ENCODE peak calls at places on chromosomes 12 and 14, in seven cellular contexts. M is neural progenitor cell, Y is astrocyte, N is Peyer's patch, D is left ventricle myocardium inferior, O is mammary epithelial cell, P is iPS DF 6.9. R is an unnamed sample.

GRCh38 chr12:64737539-64737938 is 21.7 kb downstream of the GNS start:
- DNase-seq in M (no peak), Y (no peak), N (no peak), D (no peak), O (peak; percentile 42), P (no peak), R (no peak)

GRCh38 chr14:91063119-91063518 is 2.7 kb upstream of the RPS6KA5 start:
- DNase-seq in M (no peak), Y (no peak), N (no peak), D (no peak), O (peak; percentile 19), P (no peak), R (no peak)

GRCh38 chr14:24840204-24840893 is 206.4 kb upstream of the GZMB start:
- DNase-seq in M (peak; percentile 18), Y (peak; percentile 24), N (no peak), D (no peak), O (no peak), P (no peak), R (no peak)

GRCh38 chr14:94974893-94975292 is 182.4 kb downstream of the DICER1 start:
- DNase-seq in M (no peak), Y (no peak), N (no peak), D (no peak), O (no peak), P (no peak), R (no peak)

GRCh38 chr12:27260746-27261145 is 16.7 kb downstream of the STK38L start:
- DNase-seq in M (no peak), Y (no peak), N (no peak), D (no peak), O (peak; percentile 29), P (no peak), R (no peak)

GRCh38 chr12:15982921-15983320 is 71.8 kb downstream of the DERA start:
- DNase-seq in M (no peak), Y (no peak), N (no peak), D (no peak), O (no peak), P (no peak), R (no peak)

GRCh38 chr14:20440882-20441281 is 4.9 kb upstream of the KLHL33 start:
- DNase-seq in M (no peak), Y (no peak), N (no peak), D (no peak), O (no peak), P (no peak), R (no peak)

GRCh38 chr12:39685854-39686608 is 66.4 kb upstream of the ABCD2 start:
- DNase-seq in M (no peak), Y (no peak), N (no peak), D (no peak), O (no peak), P (no peak), R (no peak)

GRCh38 chr12:90575995-90576394 is 379.0 kb downstream of the CCER1 start:
- DNase-seq in M (no peak), Y (no peak), N (no peak), D (peak; percentile 24), O (no peak), P (no peak), R (no peak)

GRCh38 chr12:1830981-1831930 is 10.9 kb downstream of the LRTM2 start:
- DNase-seq in M (peak; percentile 95), Y (peak; percentile 37), N (no peak), D (peak; percentile 33), O (peak; percentile 57), P (peak; percentile 80), R (peak; percentile 43)

GRCh38 chr14:67395086-67395875 is 16.7 kb downstream of the PLEK2 start:
- DNase-seq in M (no peak), Y (no peak), N (no peak), D (no peak), O (no peak), P (no peak), R (no peak)

GRCh38 chr14:34374998-34375740 is 86.9 kb downstream of the SPTSSA start:
- DNase-seq in M (no peak), Y (peak; percentile 39), N (peak; percentile 54), D (no peak), O (peak; percentile 84), P (no peak), R (peak; percentile 33)
- H3K27ac ChIP-seq in M (no peak overlapping the region), Y (no peak overlapping the region), N (peak overlapping the region; percentile 66), D (no peak overlapping the region), O (peak overlapping the region; percentile 73), P (no peak overlapping the region), R (peak overlapping the region; percentile 19)

GRCh38 chr12:78167510-78167909 is 336.8 kb downstream of the NAV3 start:
- DNase-seq in M (no peak), Y (no peak), N (no peak), D (no peak), O (no peak), P (no peak), R (no peak)
- H3K4me1 ChIP-seq in M (no peaks in the 10 kb centered on the region), Y (no peaks in the 10 kb centered on the region), N (no peaks in the 10 kb centered on the region), D (no peaks in the 10 kb centered on the region), O (no peaks in the 10 kb centered on the region), P (no peaks in the 10 kb centered on the region), R (no peaks in the 10 kb centered on the region)

DNA sequence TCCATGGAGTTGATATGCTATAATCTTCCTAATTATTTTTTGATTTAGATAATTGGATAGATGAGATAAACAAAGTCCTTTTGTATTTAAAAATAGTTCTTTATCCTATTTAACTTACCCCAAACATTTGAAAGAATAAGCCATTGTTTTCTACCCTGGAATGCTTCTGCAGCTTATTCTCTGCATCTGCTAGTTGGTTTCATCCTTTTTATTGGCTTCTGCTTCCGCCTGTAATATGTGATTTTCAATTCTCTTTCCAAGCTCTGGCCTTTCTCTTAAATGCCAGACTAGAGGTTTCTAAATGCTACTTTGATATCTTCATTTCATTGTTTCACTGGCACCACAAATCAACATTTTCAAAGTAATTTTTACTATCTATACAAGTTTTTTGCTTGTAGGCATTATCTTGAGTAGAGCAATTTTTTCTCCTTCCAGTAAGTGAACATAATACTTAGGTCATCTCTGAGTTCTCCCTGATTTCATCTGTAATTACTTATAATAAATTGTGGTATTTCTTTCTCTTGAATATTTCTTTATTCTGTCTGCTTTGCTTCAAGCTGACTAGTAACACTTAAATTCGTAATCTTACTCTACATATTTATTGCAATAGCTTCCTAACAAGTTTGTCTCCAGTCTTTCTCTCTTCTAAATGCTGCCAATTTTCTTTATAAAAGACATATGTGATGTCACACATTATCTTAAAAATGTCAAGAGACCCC is 958.4 kb downstream of the SLC6A15 start:
- DNase-seq in M (peak; percentile 2), Y (no peak), N (no peak), D (no peak), O (no peak), P (no peak), R (no peak)
- H3K27ac ChIP-seq in M (no peak overlapping the region), Y (no peak overlapping the region), N (no peak overlapping the region), D (no peak overlapping the region), O (no peak overlapping the region), P (no peak overlapping the region), R (no peak overlapping the region)

GRCh38 chr14:93012516-93013367 is 89.8 kb downstream of the CHGA start:
- DNase-seq in M (no peak), Y (no peak), N (no peak), D (no peak), O (no peak), P (no peak), R (no peak)
- H3K4me1 ChIP-seq in M (peaks cover 17% of the 10 kb centered on the region), Y (peaks cover 18% of the 10 kb centered on the region), N (peaks cover 35% of the 10 kb centered on the region), D (peaks cover 100% of the 10 kb centered on the region), O (peaks cover 29% of the 10 kb centered on the region), P (no peaks in the 10 kb centered on the region), R (peaks cover 47% of the 10 kb centered on the region)

DNA sequence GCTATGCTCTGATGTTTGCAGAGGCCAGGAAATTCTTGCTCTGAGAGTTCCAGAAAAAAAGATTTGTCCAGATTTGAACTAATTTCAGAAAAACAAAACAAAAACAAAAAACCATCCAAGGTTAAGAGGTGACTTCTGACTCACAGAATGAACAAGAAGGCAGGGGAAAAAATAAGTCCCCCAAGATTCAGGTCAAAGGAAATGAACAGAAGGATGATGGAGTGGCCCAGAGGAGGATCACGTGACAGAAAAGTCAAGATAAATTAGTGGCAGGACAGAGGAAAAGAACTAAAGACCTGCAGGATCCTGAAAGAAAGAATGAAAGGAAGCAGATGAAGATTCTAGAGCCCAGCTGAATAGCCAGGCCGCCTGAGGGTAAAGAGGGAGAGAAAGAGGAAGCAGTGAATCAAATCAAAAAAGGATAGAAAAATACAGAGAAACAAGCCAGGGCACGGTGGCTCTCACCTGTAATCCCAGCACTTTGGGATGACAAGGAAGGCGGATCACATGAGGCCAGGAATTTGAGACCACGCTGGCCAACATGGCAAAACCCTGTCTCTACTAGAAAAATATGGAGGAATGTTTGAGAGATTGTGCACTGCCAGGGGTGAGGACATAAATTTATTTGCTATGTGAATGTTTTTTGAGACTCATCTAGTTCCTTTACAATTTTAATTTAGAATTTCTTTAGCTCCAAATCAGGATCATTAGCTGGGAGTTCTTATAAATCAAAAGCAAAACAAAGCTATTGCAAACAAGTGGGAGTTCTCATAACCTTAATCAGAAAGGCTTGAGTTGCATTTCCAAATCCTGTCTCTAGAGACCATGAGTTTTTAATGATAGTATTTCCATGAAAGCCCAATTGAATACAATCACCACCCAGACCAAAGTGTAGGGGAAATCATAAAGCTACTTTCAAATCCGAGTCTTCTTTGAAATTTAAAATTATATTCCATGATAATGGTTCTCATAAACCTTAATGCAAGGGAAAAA is 217.1 kb upstream of the PLEKHG7 start:
- DNase-seq in M (no peak), Y (no peak), N (no peak), D (no peak), O (no peak), P (no peak), R (no peak)
- H3K27ac ChIP-seq in M (peak overlapping the region; percentile 73), Y (no peak overlapping the region), N (no peak overlapping the region), D (peak overlapping the region; percentile 82), O (no peak overlapping the region), P (no peak overlapping the region), R (no peak overlapping the region)

DNA sequence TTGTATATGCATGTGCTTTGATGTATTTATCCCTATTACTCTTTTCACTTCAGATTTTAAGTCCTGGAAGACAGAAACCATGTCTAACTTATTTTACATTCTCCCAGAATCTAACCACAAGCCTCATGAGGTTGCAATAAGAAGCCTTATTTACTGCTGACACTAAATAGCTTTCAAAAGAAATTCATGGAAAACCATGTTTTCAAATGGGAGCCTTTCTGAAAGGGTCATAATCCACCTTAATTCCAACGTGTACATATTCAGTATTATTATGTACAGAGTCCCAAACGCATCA is 34.4 kb downstream of the CORO1C start:
- DNase-seq in M (no peak), Y (no peak), N (no peak), D (no peak), O (no peak), P (no peak), R (no peak)
- H3K4me1 ChIP-seq in M (peaks cover 25% of the 10 kb centered on the region), Y (peaks cover 61% of the 10 kb centered on the region), N (peaks cover 9% of the 10 kb centered on the region), D (peaks cover 93% of the 10 kb centered on the region), O (peaks cover 67% of the 10 kb centered on the region), P (peaks cover 6% of the 10 kb centered on the region), R (peaks cover 50% of the 10 kb centered on the region)

DNA sequence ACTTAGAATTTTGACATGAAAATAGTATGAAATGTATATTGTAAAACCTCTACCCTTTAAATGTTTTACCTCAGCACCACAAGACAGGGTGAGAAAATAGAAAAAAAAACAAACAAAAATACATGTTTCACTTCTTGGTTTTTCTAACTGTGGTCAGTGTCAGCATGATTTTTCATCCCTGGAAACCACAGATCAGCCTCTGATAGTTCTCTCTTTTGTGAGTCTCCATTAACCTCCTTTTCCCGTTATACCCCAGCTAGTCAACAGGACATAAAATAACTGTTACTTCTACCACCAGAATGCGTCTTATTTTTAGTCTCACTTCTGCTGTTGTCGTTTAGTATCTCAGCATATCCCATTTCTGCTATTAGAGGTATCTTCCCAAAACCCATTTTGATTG is 48.3 kb upstream of the KCNMB4 start:
- DNase-seq in M (no peak), Y (peak; percentile 19), N (no peak), D (no peak), O (no peak), P (no peak), R (no peak)
- H3K27ac ChIP-seq in M (no peak overlapping the region), Y (no peak overlapping the region), N (no peak overlapping the region), D (no peak overlapping the region), O (no peak overlapping the region), P (no peak overlapping the region), R (no peak overlapping the region)

GRCh38 chr12:12380949-12381593 is 24.2 kb downstream of the BORCS5 start:
- DNase-seq in M (no peak), Y (no peak), N (no peak), D (no peak), O (no peak), P (no peak), R (no peak)
- H3K4me1 ChIP-seq in M (peaks cover 21% of the 10 kb centered on the region), Y (peaks cover 7% of the 10 kb centered on the region), N (peaks cover 10% of the 10 kb centered on the region), D (peaks cover 14% of the 10 kb centered on the region), O (no peaks in the 10 kb centered on the region), P (peaks cover 4% of the 10 kb centered on the region), R (peaks cover 15% of the 10 kb centered on the region)